ENCODE peak calls at places on chromosomes 5 and 9, in four cellular contexts. One of them, this sample, is unnamed.

GRCh38 chr5:180652771-180653170 is 3.4 kb upstream of the FLT4 start:
- DNase-seq in Calu3: no peak
- DNase-seq in astrocyte of the spinal cord: no peak
- DNase-seq in ascending aorta: no peak
- DNase-seq in this sample: no peak

GRCh38 chr5:76403963-76404693 is 1.0 kb downstream of the IQGAP2 start:
- DNase-seq in Calu3: peak
- DNase-seq in astrocyte of the spinal cord: no peak
- DNase-seq in ascending aorta: no peak
- DNase-seq in this sample: peak

GRCh38 chr9:9754186-9754585 is 858.6 kb downstream of the PTPRD start:
- DNase-seq in Calu3: no peak
- DNase-seq in astrocyte of the spinal cord: peak
- DNase-seq in ascending aorta: no peak
- DNase-seq in this sample: no peak

GRCh38 chr9:77946969-77947368 is 84.6 kb downstream of the GNAQ start:
- DNase-seq in Calu3: no peak
- DNase-seq in astrocyte of the spinal cord: no peak
- DNase-seq in ascending aorta: no peak
- DNase-seq in this sample: peak

GRCh38 chr9:121620777-121621437 is 30.5 kb upstream of the DAB2IP start:
- DNase-seq in Calu3: peak
- DNase-seq in astrocyte of the spinal cord: no peak
- DNase-seq in ascending aorta: no peak
- DNase-seq in this sample: no peak

GRCh38 chr5:173495225-173495904 is 121.1 kb downstream of the BOD1 start:
- DNase-seq in Calu3: no peak
- DNase-seq in astrocyte of the spinal cord: no peak
- DNase-seq in ascending aorta: no peak
- DNase-seq in this sample: no peak

GRCh38 chr9:130041648-130042405 is 1.2 kb downstream of the FNBP1 start:
- DNase-seq in Calu3: no peak
- DNase-seq in astrocyte of the spinal cord: no peak
- DNase-seq in ascending aorta: no peak
- DNase-seq in this sample: peak

GRCh38 chr9:134550584-134550983 is 91.0 kb upstream of the COL5A1 start:
- DNase-seq in Calu3: no peak
- DNase-seq in astrocyte of the spinal cord: no peak
- DNase-seq in ascending aorta: no peak
- DNase-seq in this sample: no peak

GRCh38 chr5:157516626-157517325 is 56.8 kb downstream of the NIPAL4 start:
- DNase-seq in Calu3: no peak
- DNase-seq in astrocyte of the spinal cord: peak
- DNase-seq in ascending aorta: peak
- DNase-seq in this sample: no peak

GRCh38 chr9:36760667-36761066 is 188.0 kb downstream of the MELK start:
- DNase-seq in Calu3: no peak
- DNase-seq in astrocyte of the spinal cord: no peak
- DNase-seq in ascending aorta: no peak
- DNase-seq in this sample: no peak

GRCh38 chr5:118687671-118688621 is 300.4 kb downstream of the DTWD2 start:
- DNase-seq in Calu3: no peak
- DNase-seq in astrocyte of the spinal cord: peak
- DNase-seq in ascending aorta: no peak
- DNase-seq in this sample: no peak

GRCh38 chr9:112135706-112136105 is 39.4 kb downstream of the SUSD1 start:
- DNase-seq in Calu3: no peak
- DNase-seq in astrocyte of the spinal cord: no peak
- DNase-seq in ascending aorta: no peak
- DNase-seq in this sample: peak

GRCh38 chr5:169065400-169065799 is 235.5 kb downstream of the SLIT3 start:
- DNase-seq in Calu3: no peak
- DNase-seq in astrocyte of the spinal cord: no peak
- DNase-seq in ascending aorta: no peak
- DNase-seq in this sample: no peak

GRCh38 chr5:55857247-55857640 is 6.1 kb downstream of the IL31RA start:
- DNase-seq in Calu3: no peak
- DNase-seq in astrocyte of the spinal cord: peak
- DNase-seq in ascending aorta: no peak
- DNase-seq in this sample: no peak

GRCh38 chr5:29508131-29508530 is 1685.4 kb upstream of the CDH6 start:
- DNase-seq in Calu3: no peak
- DNase-seq in astrocyte of the spinal cord: no peak
- DNase-seq in ascending aorta: no peak
- DNase-seq in this sample: no peak

GRCh38 chr5:169020102-169020501 is 280.8 kb downstream of the SLIT3 start:
- DNase-seq in Calu3: peak
- DNase-seq in astrocyte of the spinal cord: peak
- DNase-seq in ascending aorta: no peak
- DNase-seq in this sample: no peak

GRCh38 chr5:10452768-10453331 is 11.2 kb downstream of the ROPN1L start:
- DNase-seq in Calu3: peak
- DNase-seq in astrocyte of the spinal cord: peak
- DNase-seq in ascending aorta: no peak
- DNase-seq in this sample: no peak

This sample was measured in colonic mucosa.